ENCODE peak calls at places on chromosomes 16 and 17, in eight cellular contexts. K, I, B, T, R, E, L and X are unnamed samples.

GRCh38 chr17:2089021-2089422 is 34.1 kb downstream of the HIC1 start:
- DNase-seq in E (no peak), B (no peak), L (no peak), T (peak; percentile 50), K (peak; percentile 84), I (peak; percentile 64), R (no peak), X (no peak)

GRCh38 chr17:31533546-31534155 is 142.2 kb downstream of the RAB11FIP4 start:
- DNase-seq in T (peak; percentile 69), B (no peak), L (peak; percentile 24), R (peak; percentile 40), K (peak; percentile 83), E (no peak), I (peak; percentile 91), X (peak; percentile 80)

GRCh38 chr17:2564876-2565275 is 28.6 kb upstream of the PAFAH1B1 start:
- DNase-seq in I (no peak), K (peak; percentile 3), E (no peak), B (no peak), L (no peak), R (no peak), T (no peak), X (peak; percentile 84)

GRCh38 chr16:28063047-28063521 is 430 bp downstream of the GSG1L start:
- DNase-seq in T (no peak), R (no peak), L (peak; percentile 1), K (peak; percentile 32), B (no peak), E (no peak), I (peak; percentile 12), X (no peak)

GRCh38 chr17:69523252-69523861 is 108.9 kb downstream of the MAP2K6 start:
- DNase-seq in E (no peak), R (no peak), I (peak; percentile 60), K (peak; percentile 40), B (no peak), L (peak; percentile 81), T (peak; percentile 27), X (peak; percentile 40)

GRCh38 chr16:67246945-67247697 is at the start of gene FHOD1:
- DNase-seq in I (peak; percentile 97), B (no peak), E (peak; percentile 92), R (peak; percentile 99), L (peak; percentile 92), T (peak; percentile 95), K (peak; percentile 96), X (peak; percentile 85)

GRCh38 chr16:21646091-21646490 is 6.3 kb downstream of the IGSF6 start:
- DNase-seq in B (no peak), T (peak; percentile 36), L (no peak), K (no peak), E (no peak), R (no peak), I (no peak), X (no peak)

GRCh38 chr16:5072334-5073278 is 963 bp downstream of the ALG1 start:
- DNase-seq in L (no peak), K (no peak), I (no peak), R (no peak), T (no peak), B (no peak), E (no peak), X (no peak)

GRCh38 chr17:19534562-19535149 is 1.0 kb downstream of the SLC47A1 start:
- DNase-seq in K (peak; percentile 7), I (no peak), B (no peak), E (no peak), T (no peak), R (no peak), L (no peak), X (peak; percentile 62)

GRCh38 chr17:67294451-67295199 is 49.6 kb upstream of the HELZ start:
- DNase-seq in K (no peak), L (no peak), B (no peak), R (no peak), E (no peak), T (no peak), I (no peak), X (no peak)

GRCh38 chr16:74035816-74036215 is 260.8 kb upstream of the PSMD7 start:
- DNase-seq in R (no peak), T (peak; percentile 5), I (no peak), L (peak; percentile 88), E (no peak), B (no peak), K (peak; percentile 2), X (peak; percentile 16)

GRCh38 chr17:40107266-40107980 is 7.0 kb upstream of the NR1D1 start:
- DNase-seq in L (peak; percentile 91), R (peak; percentile 43), B (no peak), T (no peak), I (no peak), E (no peak), K (peak; percentile 29), X (no peak)

GRCh38 chr17:35373984-35374765 is 754 bp upstream of the SLFN11 start:
- DNase-seq in K (peak; percentile 63), B (peak; percentile 25), L (no peak), E (no peak), T (peak; percentile 21), R (peak; percentile 64), I (peak; percentile 67), X (no peak)